ENCODE peak calls at places on chromosomes 12 and 14, in eight cellular contexts. E is cardiac muscle cell, F is tibial artery, M is transverse colon, N is right lobe of liver, D is left ventricle myocardium inferior, L is upper lobe of right lung, Y is fibroblast of lung. W is an unnamed sample. For H3K4me1, the result is how much of the 10 kb centered on the place peaks cover.

GRCh38 chr12:42798811-42799438 is 209.4 kb upstream of the PRICKLE1 start:
- DNase-seq in M (no peak), Y (peak), E (no peak), N (no peak), D (no peak), F (no peak), L (no peak), W (no peak)

GRCh38 chr12:92141585-92142244 is 3.9 kb downstream of the BTG1 start:
- DNase-seq in L (no peak), Y (peak), E (no peak), N (no peak), F (no peak), M (no peak), D (no peak), W (no peak)

GRCh38 chr12:29722164-29722563 is 61.6 kb downstream of the TMTC1 start:
- DNase-seq in Y (no peak), M (no peak), F (no peak), E (no peak), N (no peak), L (no peak), D (no peak), W (no peak)

GRCh38 chr12:108560752-108561719 is at the start of gene SART3:
- DNase-seq in L (peak), Y (peak), M (peak), N (peak), D (peak), F (peak), E (peak), W (peak)

GRCh38 chr12:39490500-39491276 is 47.8 kb upstream of the KIF21A start:
- DNase-seq in L (no peak), D (no peak), N (no peak), M (no peak), Y (peak), F (no peak), E (no peak), W (no peak)

GRCh38 chr12:64352181-64352580 is 38.4 kb downstream of the C12orf56 start:
- DNase-seq in N (no peak), E (no peak), F (no peak), L (no peak), D (no peak), Y (no peak), M (no peak), W (no peak)

GRCh38 chr14:27411021-27411420 is 813.2 kb upstream of the NOVA1 start:
- DNase-seq in Y (no peak), E (no peak), D (no peak), L (no peak), F (no peak), N (no peak), M (no peak), W (no peak)

GRCh38 chr12:43937947-43938346 is 102.1 kb downstream of the TMEM117 start:
- DNase-seq in L (no peak), E (peak), N (no peak), D (no peak), Y (peak), M (no peak), F (no peak), W (no peak)

GRCh38 chr14:45041641-45042040 is 42.3 kb upstream of the PRPF39 start:
- DNase-seq in F (no peak), M (no peak), N (no peak), E (no peak), D (no peak), L (no peak), Y (no peak), W (no peak)

GRCh38 chr12:57852620-57853509 is 6.3 kb upstream of the CTDSP2 start:
- DNase-seq in M (peak), D (peak), N (no peak), F (peak), Y (peak), L (peak), E (peak), W (no peak)

GRCh38 chr12:10272466-10272865 is 35.2 kb upstream of the KLRD1 start:
- DNase-seq in Y (peak), E (no peak), D (no peak), F (no peak), L (no peak), N (no peak), M (no peak), W (no peak)

GRCh38 chr14:93747102-93747501 is 41.2 kb downstream of the PRIMA1 start:
- DNase-seq in M (no peak), Y (no peak), F (no peak), E (no peak), D (no peak), N (no peak), L (no peak), W (no peak)

GRCh38 chr14:91418387-91419043 is 895 bp upstream of the CCDC88C start:
- DNase-seq in Y (peak), L (peak), E (peak), F (no peak), N (peak), M (peak), D (peak), W (peak)

GRCh38 chr14:83197271-83197670 is 1663.6 kb upstream of the SEL1L start:
- DNase-seq in E (no peak), F (no peak), L (no peak), N (no peak), D (no peak), M (no peak), Y (no peak), W (no peak)

GRCh38 chr12:90939382-90939781 is 15.6 kb downstream of the CCER1 start:
- DNase-seq in F (no peak), E (no peak), L (no peak), D (no peak), Y (peak), M (no peak), N (no peak), W (no peak)

GRCh38 chr12:84912191-84913142 is at the start of gene SLC6A15:
- DNase-seq in Y (peak), E (peak), F (peak), M (no peak), N (no peak), L (peak), D (no peak), W (peak)

GRCh38 chr14:36701144-36701543 is 39.5 kb downstream of the PAX9 start:
- DNase-seq in D (no peak), E (no peak), M (no peak), F (no peak), L (no peak), N (no peak), Y (no peak), W (no peak)

GRCh38 chr14:31275731-31276130 is 68.1 kb upstream of the HECTD1 start:
- DNase-seq in Y (peak), F (no peak), E (no peak), L (no peak), N (no peak), D (no peak), M (no peak), W (no peak)

GRCh38 chr12:29041621-29042020 is 107.5 kb upstream of the FAR2 start:
- DNase-seq in D (no peak), F (no peak), Y (peak), L (no peak), N (no peak), E (no peak), M (no peak), W (no peak)

DNA sequence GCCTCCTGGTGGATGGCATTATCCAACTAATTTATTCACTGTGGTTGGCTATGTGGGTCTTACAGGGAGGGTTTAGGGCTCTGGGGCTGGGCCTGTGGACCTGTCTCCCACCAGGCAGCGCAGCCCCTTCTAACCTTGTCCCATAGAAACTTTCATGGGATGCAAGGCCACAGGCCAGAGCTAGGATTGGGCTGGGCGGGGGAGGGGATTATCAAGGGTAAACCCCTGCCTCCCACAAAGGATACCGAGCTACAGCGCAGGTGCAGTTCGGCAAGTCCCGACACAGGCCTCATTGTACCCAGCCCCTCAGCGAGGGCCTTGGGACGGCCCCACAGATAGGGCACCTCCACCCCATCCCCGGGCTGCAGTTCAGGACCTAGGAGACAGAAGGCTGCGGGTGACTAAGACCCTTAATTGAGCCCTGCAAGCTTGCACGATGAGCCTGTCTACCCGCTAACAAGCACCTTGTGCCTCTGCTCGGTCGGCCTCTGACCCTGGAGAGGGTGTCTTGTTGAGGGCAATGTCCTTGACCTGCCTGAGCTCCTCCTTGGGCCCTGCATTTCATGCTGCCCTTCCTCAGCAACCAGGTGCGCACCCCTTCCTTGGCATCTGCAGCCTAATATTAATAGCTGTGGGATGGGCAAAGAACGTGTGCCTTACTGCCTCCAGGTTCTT is 46.7 kb downstream of the PSMA6 start:
- DNase-seq in M (no peak), D (no peak), N (peak), E (no peak), F (no peak), Y (no peak), L (no peak), W (no peak)
- H3K4me1 ChIP-seq in M (half or more), D (half or more), N (half or more), E (under half), F (under half), Y (under half), L (half or more), W (under half)

GRCh38 chr14:71311061-71311460 is 403.8 kb downstream of the PCNX1 start:
- DNase-seq in M (no peak), N (no peak), D (no peak), L (no peak), E (no peak), Y (no peak), F (no peak), W (no peak)
- TF ChIP-seq CTCF in M (no peak), N (no peak), D (no peak), L (no peak), E (no peak), Y (no peak), F (no peak), W (no peak)

DNA sequence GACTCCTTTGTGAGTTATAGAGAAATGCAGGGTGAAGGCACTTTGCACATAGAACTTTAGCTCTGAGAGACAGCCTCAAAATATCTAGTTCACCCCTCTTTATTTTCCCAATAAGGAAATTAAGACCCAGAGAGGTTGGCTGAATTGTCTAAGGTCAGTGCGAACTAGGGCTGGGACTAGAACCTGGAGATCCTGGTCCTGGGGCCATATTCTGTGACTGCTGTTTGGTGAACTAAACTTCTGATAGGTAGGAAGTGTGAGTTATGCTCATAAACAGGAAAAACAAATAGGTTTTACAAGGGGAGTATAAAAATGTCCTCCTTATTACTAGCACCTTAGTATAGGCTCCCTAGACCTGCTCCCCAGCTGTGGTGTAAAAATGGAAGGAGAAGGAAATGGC is 53.9 kb downstream of the DAD1 start:
- DNase-seq in M (no peak), N (no peak), Y (no peak), E (no peak), F (no peak), L (no peak), D (no peak), W (no peak)
- H3K4me1 ChIP-seq in M (under half), N (under half), Y (under half), E (under half), F (under half), L (under half), D (under half), W (under half)

GRCh38 chr14:105014032-105014431 is 6.9 kb downstream of the CDCA4 start:
- DNase-seq in D (no peak), L (no peak), Y (no peak), F (peak), M (no peak), E (no peak), N (no peak), W (no peak)

GRCh38 chr14:105013150-105013787 is 7.6 kb downstream of the CDCA4 start:
- DNase-seq in M (no peak), Y (no peak), D (peak), L (no peak), E (peak), F (peak), N (no peak), W (no peak)

GRCh38 chr14:105011312-105011990 is 9.4 kb downstream of the CDCA4 start:
- DNase-seq in D (no peak), M (no peak), N (no peak), L (no peak), E (no peak), F (no peak), Y (no peak), W (no peak)

GRCh38 chr14:105010891-105011291 is 10.0 kb downstream of the CDCA4 start:
- DNase-seq in F (no peak), Y (no peak), M (peak), N (no peak), L (no peak), D (no peak), E (peak), W (no peak)

DNA sequence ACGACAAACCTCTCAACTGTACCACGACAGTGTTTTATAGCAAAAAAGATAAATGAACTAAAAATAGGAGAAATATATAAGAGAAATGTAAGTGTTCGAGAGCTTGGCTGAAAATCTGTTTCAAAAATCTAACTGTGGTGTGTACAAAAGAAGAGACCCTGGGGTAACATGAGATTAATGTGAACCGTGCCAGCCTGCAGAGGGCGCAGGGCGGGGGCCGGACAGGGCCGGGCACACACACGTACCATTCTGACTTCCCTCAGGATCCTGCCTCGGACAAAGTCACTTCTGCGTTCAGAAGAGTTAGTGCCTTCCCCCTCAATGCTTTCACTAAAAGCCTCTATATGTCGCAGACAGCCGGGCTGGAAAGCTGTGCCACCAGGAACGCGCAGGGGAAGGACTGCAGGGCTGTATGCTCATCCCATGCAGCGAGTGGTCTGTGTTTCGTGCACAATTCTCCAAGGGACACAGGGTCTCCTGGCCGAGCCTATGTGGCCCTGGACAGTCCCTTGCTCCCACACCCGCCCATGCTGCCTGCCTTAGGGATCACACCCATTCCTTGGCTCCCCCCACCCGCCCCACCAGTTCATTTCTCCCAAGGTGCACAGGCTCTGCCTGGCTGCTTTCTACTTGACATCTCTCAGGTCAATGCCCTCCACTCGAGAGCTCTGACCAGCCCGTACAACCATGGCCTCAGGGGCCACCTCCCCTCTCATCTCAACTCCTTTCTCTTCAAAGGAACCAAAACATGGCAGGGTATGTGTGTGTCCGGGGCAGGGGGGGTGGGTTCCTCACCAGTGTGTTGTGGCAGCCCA is 8.5 kb downstream of the CDCA4 start:
- DNase-seq in N (no peak), Y (no peak), E (no peak), L (no peak), F (no peak), D (no peak), M (peak), W (peak)
- TF ChIP-seq CTCF in N (no peak), Y (peak), E (no peak), L (peak), F (peak), D (peak), M (peak), W (peak)

DNA sequence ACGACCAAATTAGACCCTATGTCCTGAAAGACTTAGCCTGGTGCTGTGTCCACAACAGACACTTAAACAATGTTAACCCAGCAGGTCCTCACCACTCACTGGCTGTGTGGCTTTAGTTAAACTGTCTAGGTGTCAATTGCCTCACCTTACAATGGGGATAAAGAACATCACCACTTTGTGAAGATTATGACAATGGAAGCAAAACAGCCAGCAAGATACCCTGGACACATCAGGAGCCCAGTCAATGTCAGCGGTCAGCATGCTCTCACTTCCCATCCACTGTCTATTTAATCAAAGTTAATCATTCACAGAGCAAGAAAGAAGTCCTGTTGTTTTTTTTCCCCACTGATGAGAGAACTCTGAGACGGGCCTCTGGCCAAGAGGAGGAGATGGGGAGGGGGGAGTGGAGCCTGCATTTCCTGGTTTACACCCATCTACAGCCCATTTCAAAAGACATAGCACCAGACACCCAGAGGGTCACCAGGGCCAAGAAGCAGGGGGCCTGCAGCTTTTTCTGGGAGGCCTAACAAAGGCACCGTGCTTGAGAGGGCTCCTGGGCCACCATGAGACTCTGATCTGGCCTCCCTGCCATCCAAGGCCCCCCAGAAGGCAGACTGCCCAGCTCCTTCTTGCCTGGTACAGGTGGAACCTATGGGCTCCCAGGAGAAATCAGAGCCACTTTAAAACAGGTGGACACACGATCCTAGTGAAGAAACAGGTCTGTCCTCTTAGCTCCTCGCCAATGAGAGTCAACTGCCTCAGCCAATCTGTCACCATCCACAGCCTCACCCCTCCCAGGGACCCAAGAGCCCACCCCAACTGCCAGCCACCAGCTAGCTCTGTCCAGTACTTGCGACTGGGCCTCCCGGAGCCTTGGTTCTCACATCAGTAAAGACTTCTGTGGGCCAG is 40.3 kb downstream of the ACTN1 start:
- DNase-seq in N (peak), L (no peak), D (peak), F (no peak), Y (peak), M (peak), E (no peak), W (peak)
- H3K4me1 ChIP-seq in N (half or more), L (half or more), D (half or more), F (under half), Y (half or more), M (half or more), E (half or more), W (under half)

W was measured in Peyer's patch.